ENCODE peak calls at places on chromosomes 5 and 9, in four cellular contexts. T, M, P and S are unnamed samples.

GRCh38 chr9:82600536-82601271 is 462.2 kb downstream of the RASEF start:
- DNase-seq in T (no peak), M (peak; percentile 63), P (no peak), S (no peak)

GRCh38 chr5:30347858-30348257 is 845.6 kb upstream of the CDH6 start:
- DNase-seq in T (no peak), M (no peak), P (no peak), S (no peak)

GRCh38 chr5:159536626-159537025 is 206.3 kb upstream of the IL12B start:
- DNase-seq in T (no peak), M (no peak), P (no peak), S (no peak)

GRCh38 chr5:40359854-40360253 is 319.9 kb upstream of the PTGER4 start:
- DNase-seq in T (no peak), M (no peak), P (no peak), S (no peak)

GRCh38 chr9:118395415-118395814 is 691.2 kb downstream of the TLR4 start:
- DNase-seq in T (no peak), M (no peak), P (no peak), S (no peak)

GRCh38 chr9:124873664-124874063 is 11.7 kb downstream of the ARPC5L start:
- DNase-seq in T (no peak), M (no peak), P (no peak), S (no peak)

GRCh38 chr9:99907208-99907532 is 716 bp downstream of the STX17 start:
- DNase-seq in T (no peak), M (no peak), P (no peak), S (no peak)

GRCh38 chr5:133750356-133750755 is 138.0 kb upstream of the FSTL4 start:
- DNase-seq in T (no peak), M (no peak), P (no peak), S (no peak)

GRCh38 chr9:108665856-108666784 is 189.7 kb downstream of the ACTL7B start:
- DNase-seq in T (no peak), M (peak; percentile 68), P (no peak), S (no peak)

GRCh38 chr5:1792842-1793266 is 6.8 kb downstream of the MRPL36 start:
- DNase-seq in T (no peak), M (no peak), P (peak; percentile 36), S (no peak)

GRCh38 chr9:132609829-132610228 is 27.4 kb downstream of the BARHL1 start:
- DNase-seq in T (no peak), M (no peak), P (no peak), S (no peak)

GRCh38 chr9:7500521-7500920 is 299.1 kb downstream of the DMAC1 start:
- DNase-seq in T (no peak), M (no peak), P (no peak), S (no peak)

GRCh38 chr9:127905788-127906191 is 6.4 kb upstream of the ST6GALNAC6 start:
- DNase-seq in T (no peak), M (no peak), P (no peak), S (no peak)

GRCh38 chr9:34552606-34552981 is 29.8 kb upstream of the ENHO start:
- DNase-seq in T (no peak), M (no peak), P (no peak), S (no peak)

GRCh38 chr9:79719989-79720388 is 148.2 kb downstream of the TLE4 start:
- DNase-seq in T (no peak), M (no peak), P (no peak), S (no peak)

GRCh38 chr9:118473527-118473926 is 769.3 kb downstream of the TLR4 start:
- DNase-seq in T (no peak), M (no peak), P (no peak), S (no peak)

GRCh38 chr5:64026493-64026892 is 64.2 kb upstream of the HTR1A start:
- DNase-seq in T (no peak), M (no peak), P (no peak), S (no peak)

GRCh38 chr9:96553070-96553469 is 66.6 kb downstream of the CDC14B start:
- DNase-seq in T (peak; percentile 13), M (no peak), P (no peak), S (no peak)

GRCh38 chr9:128061305-128061704 is 5.8 kb downstream of the NAIF1 start:
- DNase-seq in T (no peak), M (no peak), P (no peak), S (no peak)

GRCh38 chr9:133934512-133935221 is 57.5 kb downstream of the VAV2 start:
- DNase-seq in T (no peak), M (no peak), P (no peak), S (no peak)

GRCh38 chr9:13791816-13792215 is 512.3 kb upstream of the MPDZ start:
- DNase-seq in T (no peak), M (peak; percentile 58), P (no peak), S (no peak)

GRCh38 chr9:89179920-89180667 is 1.5 kb upstream of the SHC3 start:
- DNase-seq in T (peak; percentile 89), M (peak; percentile 82), P (peak; percentile 16), S (peak; percentile 75)

GRCh38 chr5:142689081-142689480 is 3.2 kb upstream of the FGF1 start:
- DNase-seq in T (no peak), M (no peak), P (no peak), S (no peak)

GRCh38 chr5:137203011-137203632 is 296.0 kb downstream of the SPOCK1 start:
- DNase-seq in T (no peak), M (no peak), P (no peak), S (no peak)

GRCh38 chr9:124021385-124021769 is 9.8 kb downstream of the LHX2 start:
- DNase-seq in T (no peak), M (no peak), P (no peak), S (no peak)

GRCh38 chr9:87324613-87325194 is 173.0 kb upstream of the DAPK1 start:
- DNase-seq in T (peak; percentile 49), M (peak; percentile 50), P (peak; percentile 44), S (no peak)

GRCh38 chr5:169146158-169146557 is 154.8 kb downstream of the SLIT3 start:
- DNase-seq in T (no peak), M (no peak), P (no peak), S (no peak)

GRCh38 chr5:38666668-38667498 is 110.4 kb upstream of the LIFR start:
- DNase-seq in T (peak; percentile 46), M (peak; percentile 25), P (peak; percentile 64), S (peak; percentile 48)

GRCh38 chr9:6779417-6780241 is 21.9 kb downstream of the KDM4C start:
- DNase-seq in T (no peak), M (peak; percentile 81), P (peak; percentile 45), S (no peak)

GRCh38 chr9:119164716-119165115 is 204.5 kb downstream of the BRINP1 start:
- DNase-seq in T (no peak), M (no peak), P (no peak), S (no peak)

GRCh38 chr9:80049096-80049495 is 477.3 kb downstream of the TLE4 start:
- DNase-seq in T (no peak), M (no peak), P (no peak), S (no peak)

GRCh38 chr5:118653926-118654325 is 334.4 kb downstream of the DTWD2 start:
- DNase-seq in T (no peak), M (no peak), P (no peak), S (no peak)

GRCh38 chr5:96718635-96719077 is 56.5 kb downstream of the CAST start:
- DNase-seq in T (no peak), M (no peak), P (no peak), S (no peak)

GRCh38 chr5:139749242-139749641 is 46.4 kb upstream of the PSD2 start:
- DNase-seq in T (no peak), M (no peak), P (no peak), S (no peak)
- TF ChIP-seq MAX in T (no peak), M (no peak), P (no peak), S (no peak)

DNA sequence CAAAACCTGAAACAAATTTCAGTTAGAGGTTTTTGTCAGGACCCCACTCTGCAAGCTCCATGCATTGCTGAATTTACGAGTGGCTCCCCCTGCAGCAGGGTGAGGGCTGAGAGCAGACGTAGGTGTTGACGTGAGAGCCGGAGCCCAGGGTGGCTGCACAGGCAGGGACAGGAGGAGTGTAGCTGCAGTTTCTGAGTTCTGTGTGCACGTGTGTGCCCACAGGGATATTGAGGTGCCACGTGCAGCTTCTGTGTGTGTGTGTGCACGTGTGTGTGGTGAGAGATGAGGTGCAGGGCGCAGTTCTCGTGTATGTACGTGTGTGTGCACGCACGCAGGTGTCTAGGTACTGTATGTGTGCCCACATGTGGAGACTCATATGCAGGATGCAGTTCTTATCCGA is 14.6 kb downstream of the PLEKHG4B start:
- DNase-seq in T (no peak), M (no peak), P (no peak), S (no peak)
- TF ChIP-seq PHF8 in T (no peak), M (no peak), P (no peak), S (no peak)

GRCh38 chr5:151572657-151573368 is 18.3 kb downstream of the FAT2 start:
- DNase-seq in T (no peak), M (no peak), P (no peak), S (no peak)
- TF ChIP-seq MAX in T (no peak), M (no peak), P (no peak), S (no peak)

DNA sequence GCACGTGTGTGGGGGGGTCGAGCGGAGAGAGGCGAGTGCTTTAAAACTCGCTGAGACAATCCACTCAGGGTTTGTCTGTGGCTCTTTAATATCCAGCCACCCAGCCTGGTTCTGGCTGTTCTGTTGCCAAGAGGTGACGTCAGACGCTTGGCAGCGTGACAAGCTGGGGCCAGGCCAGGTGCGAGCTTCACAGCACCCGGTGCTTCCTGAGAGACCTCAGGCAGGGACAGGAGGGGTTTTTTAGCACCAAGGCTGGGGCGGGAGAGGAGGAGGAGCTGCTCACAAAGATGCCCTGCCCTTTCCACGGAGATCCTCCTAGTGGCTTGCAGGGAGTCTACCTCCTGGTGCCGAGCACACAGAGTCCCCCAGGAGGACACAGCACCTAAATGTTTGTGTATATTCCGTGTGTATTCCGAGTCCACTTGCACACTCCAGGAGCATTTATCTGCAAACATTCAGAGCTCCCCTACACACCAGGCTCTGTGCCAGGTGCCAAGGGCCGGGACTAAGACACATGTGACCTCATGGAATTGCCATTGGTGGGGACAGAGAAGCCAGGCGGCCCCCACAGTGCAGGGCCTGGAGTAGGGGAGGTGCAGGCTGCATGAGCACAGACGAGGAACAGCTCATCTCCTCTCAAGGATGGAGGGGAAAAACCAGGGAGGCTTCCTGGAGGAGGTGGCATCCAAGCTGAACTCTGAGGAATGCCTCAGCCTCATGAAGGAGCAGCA is 194.7 kb downstream of the OLFM1 start:
- DNase-seq in T (peak; percentile 27), M (peak; percentile 6), P (no peak), S (no peak)
- TF ChIP-seq PHF8 in T (no peak), M (no peak), P (no peak), S (no peak)

DNA sequence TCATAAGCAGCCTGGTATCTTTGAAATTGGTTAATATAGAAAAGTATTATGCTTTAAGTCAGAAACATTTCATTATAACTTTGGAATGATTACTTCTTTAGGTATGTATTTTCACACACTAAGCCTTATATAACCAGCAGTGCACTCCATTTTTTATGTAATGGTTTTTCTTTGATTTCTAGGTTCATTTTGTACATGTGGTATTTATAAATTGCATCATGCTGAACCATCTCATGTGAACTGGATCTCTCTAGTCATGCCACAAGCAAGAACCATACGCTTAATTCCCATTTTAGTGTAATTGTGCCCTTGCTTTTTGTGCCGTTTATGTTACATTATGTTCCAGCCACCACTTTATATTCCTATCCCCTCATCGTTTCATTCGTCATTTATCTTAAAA is 38.6 kb upstream of the SRP19 start:
- DNase-seq in T (no peak), M (no peak), P (no peak), S (no peak)
- TF ChIP-seq MAX in T (no peak), M (no peak), P (no peak), S (no peak)

GRCh38 chr5:138869763-138870500 is 5.2 kb downstream of the LRRTM2 start:
- DNase-seq in T (no peak), M (no peak), P (no peak), S (no peak)
- TF ChIP-seq PHF8 in T (no peak), M (no peak), P (no peak), S (no peak)

GRCh38 chr5:55160493-55161209 is 680 bp downstream of the GPX8 start:
- DNase-seq in T (peak; percentile 89), M (no peak), P (no peak), S (no peak)
- TF ChIP-seq MAX in T (peak; percentile 39), M (no peak), P (no peak), S (no peak)